ENCODE peak calls at places on chromosomes 4 and X, in five cellular contexts. M is endothelial cell of umbilical vein; E is uterus; P is CD8-positive, alpha-beta T cell; Q is IMR-90. K is an unnamed sample.
A peak's percentile ranks its signal among the peaks of the same experiment; 100 is the strongest.

GRCh38 chr4:72295966-72296557 is 264.3 kb downstream of the NPFFR2 start:
- DNase-seq in M (peak; percentile 56), E (no peak), P (no peak), Q (peak; percentile 57), K (no peak)

GRCh38 chrX:135707880-135708279 is 5.6 kb upstream of the CT45A1 start:
- DNase-seq in M (peak; percentile 7), E (no peak), P (no peak), Q (no peak), K (no peak)

GRCh38 chr4:98976716-98977115 is 18.8 kb upstream of the METAP1 start:
- DNase-seq in M (peak; percentile 35), E (no peak), P (no peak), Q (peak; percentile 62), K (no peak)

GRCh38 chrX:103520391-103520790 is 1.1 kb upstream of the RAB40A start:
- DNase-seq in M (no peak), E (no peak), P (no peak), Q (peak; percentile 71), K (no peak)

GRCh38 chr4:67327245-67327860 is 217.9 kb downstream of the CENPC start:
- DNase-seq in M (peak; percentile 62), E (peak; percentile 20), P (peak; percentile 15), Q (peak; percentile 42), K (no peak)

GRCh38 chr4:112321768-112322684 is 24.9 kb downstream of the ALPK1 start:
- DNase-seq in M (peak; percentile 81), E (peak; percentile 51), P (peak; percentile 68), Q (peak; percentile 60), K (peak; percentile 69)

GRCh38 chrX:135543924-135544323 is 23.5 kb downstream of the INTS6L start:
- DNase-seq in M (no peak), E (no peak), P (no peak), Q (no peak), K (no peak)

GRCh38 chrX:2488621-2489285 is 12.0 kb downstream of the DHRSX start:
- DNase-seq in M (no peak), E (no peak), P (no peak), Q (no peak), K (no peak)

GRCh38 chr4:183356173-183356825 is 34.1 kb upstream of the CLDN24 start:
- DNase-seq in M (no peak), E (no peak), P (no peak), Q (no peak), K (no peak)

GRCh38 chrX:70436380-70436779 is 8.3 kb upstream of the DLG3 start:
- DNase-seq in M (no peak), E (no peak), P (no peak), Q (no peak), K (no peak)
- TF ChIP-seq CTCF in M (no peak), E (no peak), P (no peak), Q (no peak), K (no peak)

GRCh38 chr4:57043304-57044251 is 64.9 kb downstream of the POLR2B start:
- DNase-seq in M (peak; percentile 82), E (peak; percentile 41), P (no peak), Q (peak; percentile 54), K (no peak)
- H3K4me1 ChIP-seq in M (peaks cover 25% of the 10 kb centered on the region), E (no peaks in the 10 kb centered on the region), P (no peaks in the 10 kb centered on the region), Q (peaks cover 23% of the 10 kb centered on the region), K (no peaks in the 10 kb centered on the region)

GRCh38 chr4:8473198-8473919 is 32.8 kb downstream of the TRMT44 start:
- DNase-seq in M (no peak), E (peak; percentile 38), P (no peak), Q (no peak), K (no peak)
- TF ChIP-seq CTCF in M (no peak), E (peak; percentile 9), P (no peak), Q (peak; percentile 44), K (no peak)

DNA sequence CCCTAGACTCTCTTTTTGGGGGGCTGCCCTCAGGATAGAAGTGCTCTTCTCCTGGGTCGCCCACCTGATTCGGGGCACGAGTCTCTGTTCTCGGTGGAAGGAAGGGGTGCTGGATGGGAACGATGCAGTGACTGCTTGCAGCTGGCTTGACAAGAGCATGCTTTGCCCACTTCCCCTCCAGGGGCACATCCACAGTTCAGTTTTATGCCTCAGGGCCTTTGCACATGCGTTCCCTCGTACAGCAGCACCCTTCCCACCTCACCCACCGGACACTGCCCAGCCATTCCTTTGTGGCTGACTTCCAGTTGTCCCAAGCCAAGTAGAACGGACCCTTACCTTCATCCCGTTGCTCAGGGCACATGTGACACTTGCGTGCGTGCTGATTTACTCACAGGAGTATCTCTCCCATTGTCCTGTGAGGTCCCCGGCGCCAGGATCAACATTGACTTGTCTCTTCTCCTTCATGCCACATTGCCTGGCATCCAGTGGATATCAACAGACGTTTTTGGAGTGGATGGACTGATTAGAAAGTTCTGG is 60.0 kb downstream of the C4orf50 start:
- DNase-seq in M (no peak), E (no peak), P (no peak), Q (no peak), K (no peak)
- H3K4me1 ChIP-seq in M (peaks cover 6% of the 10 kb centered on the region), E (no peaks in the 10 kb centered on the region), P (no peaks in the 10 kb centered on the region), Q (no peaks in the 10 kb centered on the region), K (no peaks in the 10 kb centered on the region)

GRCh38 chrX:95823796-95824195 is 860.8 kb upstream of the DIAPH2 start:
- DNase-seq in M (peak; percentile 0), E (no peak), P (no peak), Q (no peak), K (no peak)
- TF ChIP-seq CTCF in M (no peak), E (no peak), P (no peak), Q (no peak), K (no peak)

DNA sequence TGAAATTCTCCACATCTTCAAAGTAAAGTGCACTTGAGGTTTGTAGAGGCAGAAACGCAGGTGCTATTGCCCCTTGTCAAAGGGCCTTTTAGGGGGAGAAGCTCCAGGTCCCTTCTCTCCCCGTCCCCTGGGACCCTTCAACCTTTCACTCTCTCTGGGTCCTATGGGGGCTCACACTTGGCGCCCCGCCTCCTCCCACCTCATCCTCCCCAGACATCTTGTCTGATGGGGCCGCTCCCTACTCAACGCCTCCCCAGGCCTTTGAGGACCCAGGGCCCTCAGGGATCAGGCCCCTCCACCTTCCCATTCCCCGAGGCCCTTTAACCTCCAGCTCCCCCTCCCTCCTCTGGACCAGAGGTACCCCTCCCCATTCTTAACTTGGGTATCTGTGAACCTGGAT is 1.3 kb upstream of the HTRA3 start:
- DNase-seq in M (no peak), E (no peak), P (no peak), Q (no peak), K (no peak)
- H3K4me1 ChIP-seq in M (peaks cover 16% of the 10 kb centered on the region), E (no peaks in the 10 kb centered on the region), P (no peaks in the 10 kb centered on the region), Q (peaks cover 5% of the 10 kb centered on the region), K (peaks cover 59% of the 10 kb centered on the region)

GRCh38 chrX:108126661-108127060 is 35.1 kb downstream of the ATG4A start:
- DNase-seq in M (no peak), E (no peak), P (no peak), Q (peak; percentile 11), K (no peak)

GRCh38 chrX:108131471-108131870 is 39.9 kb downstream of the ATG4A start:
- DNase-seq in M (peak; percentile 88), E (no peak), P (no peak), Q (peak; percentile 42), K (no peak)

GRCh38 chrX:108130889-108131288 is 39.3 kb downstream of the ATG4A start:
- DNase-seq in M (peak; percentile 24), E (no peak), P (no peak), Q (no peak), K (no peak)

GRCh38 chrX:108134724-108135123 is 43.1 kb downstream of the ATG4A start:
- DNase-seq in M (no peak), E (no peak), P (no peak), Q (no peak), K (no peak)

GRCh38 chrX:108132034-108132433 is 40.5 kb downstream of the ATG4A start:
- DNase-seq in M (no peak), E (no peak), P (no peak), Q (no peak), K (no peak)
- TF ChIP-seq CTCF in M (no peak), E (no peak), P (no peak), Q (no peak), K (no peak)

K was measured in sigmoid colon.